ENCODE peak calls at places on chromosomes 6 and 20, in six cellular contexts. I, Z, Y, K, G and S are unnamed samples.

GRCh38 chr6:43093361-43094289 is 17.5 kb downstream of the PTK7 start:
- DNase-seq in Y (no peak), I (no peak), K (no peak), Z (peak; percentile 27), G (peak; percentile 82), S (no peak)

GRCh38 chr6:49526598-49526997 is 23.9 kb upstream of the C6orf141 start:
- DNase-seq in Z (no peak), Y (no peak), G (no peak), K (no peak), I (no peak), S (no peak)

GRCh38 chr6:160462551-160463109 is 114.5 kb downstream of the SLC22A3 start:
- DNase-seq in I (peak; percentile 39), K (no peak), Y (peak; percentile 91), G (peak; percentile 70), Z (no peak), S (peak; percentile 45)

GRCh38 chr6:40042232-40042631 is 108.0 kb upstream of the MOCS1 start:
- DNase-seq in Y (no peak), G (no peak), K (no peak), I (no peak), Z (no peak), S (no peak)

GRCh38 chr20:11274137-11274536 is 600.3 kb upstream of the JAG1 start:
- DNase-seq in I (no peak), K (no peak), G (peak; percentile 72), Z (peak; percentile 44), Y (no peak), S (no peak)

GRCh38 chr6:12137480-12137879 is 125.4 kb downstream of the HIVEP1 start:
- DNase-seq in K (peak; percentile 54), G (no peak), Z (peak; percentile 37), I (no peak), Y (no peak), S (no peak)

GRCh38 chr6:163926642-163927041 is 512.1 kb downstream of the QKI start:
- DNase-seq in G (no peak), K (no peak), Z (no peak), Y (no peak), I (no peak), S (no peak)

GRCh38 chr6:23180504-23181293 is 611.3 kb downstream of the HDGFL1 start:
- DNase-seq in G (no peak), K (peak; percentile 62), Y (no peak), I (no peak), Z (peak; percentile 74), S (no peak)

GRCh38 chr6:37258716-37259115 is 772 bp upstream of the TMEM217 start:
- DNase-seq in Z (no peak), G (no peak), K (no peak), Y (no peak), I (no peak), S (no peak)

GRCh38 chr6:42400031-42400760 is 51.5 kb downstream of the TRERF1 start:
- DNase-seq in G (no peak), I (no peak), K (no peak), Y (no peak), Z (no peak), S (no peak)

GRCh38 chr6:8415305-8415704 is 20.0 kb downstream of the SLC35B3 start:
- DNase-seq in Y (no peak), I (no peak), K (no peak), Z (no peak), G (no peak), S (no peak)

DNA sequence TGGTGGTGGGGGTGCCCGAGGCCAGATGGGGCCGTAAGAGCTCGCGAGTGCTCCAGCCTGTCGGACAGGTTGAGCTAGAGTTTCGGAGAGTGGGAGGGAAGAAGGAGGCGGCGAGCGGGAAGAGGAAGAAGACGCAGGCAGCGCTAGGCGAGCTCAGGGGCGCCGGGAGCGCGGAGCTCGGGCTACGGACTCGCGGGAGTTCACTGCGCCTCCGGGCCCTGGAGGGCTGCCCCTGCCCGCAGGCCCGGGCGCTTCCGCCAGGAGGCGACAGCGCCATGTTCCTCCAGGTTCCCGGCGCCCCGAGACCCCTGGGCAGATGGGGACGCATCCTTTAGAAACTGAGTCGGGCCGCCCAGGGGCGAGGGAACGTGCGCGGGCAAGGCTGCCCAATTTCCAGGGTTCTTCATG is 984 bp downstream of the TFAP2C start:
- DNase-seq in Z (no peak), Y (no peak), G (no peak), I (no peak), K (peak; percentile 79), S (no peak)
- H3K27me3 ChIP-seq in Z (peaks cover 71% of the 10 kb centered on the region), Y (no peaks in the 10 kb centered on the region), G (peaks cover 48% of the 10 kb centered on the region), I (peaks cover 10% of the 10 kb centered on the region), K (peaks cover 100% of the 10 kb centered on the region), S (peaks cover 12% of the 10 kb centered on the region)

DNA sequence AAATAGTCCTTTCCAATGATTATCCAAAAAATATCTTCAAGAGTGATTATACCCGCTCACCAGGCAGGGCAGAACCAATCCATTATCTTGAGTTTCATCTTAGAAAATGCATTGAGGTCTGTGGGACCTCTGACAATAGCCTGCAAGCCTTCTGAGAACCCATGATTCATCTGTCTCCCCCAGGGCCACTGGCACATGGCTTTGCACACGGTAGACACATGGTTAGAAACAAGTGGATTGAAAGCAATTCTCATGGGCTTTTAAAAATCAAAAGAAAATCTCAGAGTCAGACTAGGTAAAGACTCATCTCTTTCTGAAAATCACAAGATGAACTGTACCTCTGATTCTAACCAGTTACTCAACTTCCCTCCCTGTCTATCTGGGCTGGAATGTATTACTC is 15.5 kb downstream of the GNAS-AS1 start:
- DNase-seq in I (no peak), K (no peak), Y (no peak), Z (no peak), G (no peak), S (no peak)
- H3K27me3 ChIP-seq in I (no peaks in the 10 kb centered on the region), K (peaks cover 25% of the 10 kb centered on the region), Y (peaks cover 4% of the 10 kb centered on the region), Z (no peaks in the 10 kb centered on the region), G (no peaks in the 10 kb centered on the region), S (peaks cover 5% of the 10 kb centered on the region)

GRCh38 chr20:64166712-64167615 is 2.7 kb downstream of the MYT1 start:
- DNase-seq in G (no peak), I (no peak), Y (no peak), K (no peak), Z (no peak), S (no peak)

GRCh38 chr20:64167676-64168075 is 3.4 kb downstream of the MYT1 start:
- DNase-seq in Z (no peak), I (no peak), K (no peak), G (no peak), Y (no peak), S (no peak)

GRCh38 chr20:64168381-64169088 is 4.3 kb downstream of the MYT1 start:
- DNase-seq in G (no peak), Y (no peak), I (no peak), Z (no peak), K (no peak), S (no peak)

GRCh38 chr20:64171211-64171610 is 7.0 kb downstream of the MYT1 start:
- DNase-seq in Y (no peak), Z (no peak), I (no peak), G (no peak), K (no peak), S (no peak)

DNA sequence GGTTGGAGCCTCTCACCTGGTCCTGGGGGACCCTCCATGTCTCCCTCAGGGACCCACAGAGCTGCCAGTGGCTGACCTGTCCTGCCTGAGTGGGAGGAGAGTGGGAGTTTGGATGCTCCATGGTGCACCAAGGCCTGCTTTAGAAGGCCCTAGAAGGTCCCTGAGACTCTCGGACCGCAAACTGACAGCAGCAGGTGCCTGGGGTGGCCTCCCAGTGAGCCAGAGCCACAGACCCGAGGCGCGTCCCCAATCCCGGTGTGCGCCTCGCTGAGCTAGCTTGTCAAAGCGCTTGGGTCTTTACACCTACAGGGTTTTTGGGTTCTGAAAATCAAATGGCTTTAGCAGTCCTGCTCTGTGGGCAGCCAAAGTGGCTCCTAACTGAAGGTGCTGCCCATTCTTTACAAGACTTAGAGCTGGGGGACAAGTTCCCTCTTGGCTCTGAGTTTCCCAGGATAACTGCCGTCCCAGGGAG is 4.9 kb downstream of the MYT1 start:
- DNase-seq in G (no peak), Y (no peak), K (no peak), I (no peak), Z (no peak), S (no peak)
- H3K27me3 ChIP-seq in G (no peaks in the 10 kb centered on the region), Y (no peaks in the 10 kb centered on the region), K (peaks cover 81% of the 10 kb centered on the region), I (peaks cover 4% of the 10 kb centered on the region), Z (peaks cover 5% of the 10 kb centered on the region), S (peaks cover 4% of the 10 kb centered on the region)

DNA sequence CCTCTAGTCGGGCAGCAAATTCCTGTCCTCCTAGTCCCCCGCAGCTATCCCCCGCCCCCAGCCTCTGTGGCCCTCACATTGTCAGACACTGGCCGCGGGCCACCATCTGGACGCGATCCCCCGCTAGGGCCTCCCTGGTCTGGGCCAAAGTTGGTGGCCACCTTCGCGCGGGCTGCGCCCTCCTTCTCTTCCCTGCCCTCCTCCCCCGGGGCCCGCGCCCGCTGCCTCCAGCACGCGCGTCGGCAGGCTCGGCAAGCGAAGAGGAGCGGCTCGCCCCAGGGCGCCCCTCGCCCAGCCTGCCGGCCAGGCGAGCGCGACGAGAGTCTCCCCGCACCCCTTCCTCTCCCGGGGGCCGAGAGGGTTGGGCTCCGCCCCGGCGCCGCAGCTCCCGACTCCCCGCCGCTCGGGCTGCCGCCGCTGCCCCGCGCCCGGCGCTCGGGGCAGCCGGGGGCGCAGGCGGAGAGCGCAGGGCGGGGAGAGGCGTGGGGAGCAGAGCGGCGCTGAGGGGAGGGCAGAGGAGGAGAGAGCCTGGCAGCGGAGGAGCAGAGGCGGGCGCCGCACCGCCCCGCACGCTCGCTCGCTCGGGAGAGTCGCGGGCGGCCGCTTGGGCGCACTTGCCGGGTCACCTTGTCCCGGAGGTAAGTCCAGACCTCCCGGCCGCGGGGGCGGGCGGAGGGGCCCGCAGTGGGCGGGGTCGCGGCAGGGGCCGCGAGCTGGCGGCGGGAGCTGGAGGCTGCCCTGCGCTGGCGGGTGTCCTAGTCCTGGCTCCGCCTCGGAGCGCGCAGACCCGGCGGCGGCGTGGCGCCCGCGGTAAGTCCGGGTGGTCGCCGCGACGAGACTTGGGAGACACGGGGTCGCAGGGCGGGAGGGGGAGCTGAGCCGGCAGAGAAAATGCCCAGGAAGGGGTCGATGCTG is at the start of gene SYNDIG1:
- DNase-seq in K (no peak), G (no peak), I (no peak), Y (no peak), Z (peak; percentile 38), S (no peak)
- H3K27me3 ChIP-seq in K (peaks cover 97% of the 10 kb centered on the region), G (peaks cover 10% of the 10 kb centered on the region), I (peaks cover 12% of the 10 kb centered on the region), Y (no peaks in the 10 kb centered on the region), Z (no peaks in the 10 kb centered on the region), S (peaks cover 19% of the 10 kb centered on the region)

GRCh38 chr20:60191014-60191413 is 232.8 kb downstream of the CDH26 start:
- DNase-seq in G (no peak), Y (no peak), I (no peak), Z (no peak), K (no peak), S (no peak)
- H3K27me3 ChIP-seq in G (no peaks in the 10 kb centered on the region), Y (no peaks in the 10 kb centered on the region), I (no peaks in the 10 kb centered on the region), Z (no peaks in the 10 kb centered on the region), K (no peaks in the 10 kb centered on the region), S (no peaks in the 10 kb centered on the region)

GRCh38 chr20:62475819-62476073 is at the start of gene GATA5:
- DNase-seq in Y (no peak), G (no peak), I (no peak), K (no peak), Z (no peak), S (no peak)
- H3K27me3 ChIP-seq in Y (no peaks in the 10 kb centered on the region), G (no peaks in the 10 kb centered on the region), I (peaks cover 14% of the 10 kb centered on the region), K (peaks cover 97% of the 10 kb centered on the region), Z (peaks cover 49% of the 10 kb centered on the region), S (peaks cover 23% of the 10 kb centered on the region)

DNA sequence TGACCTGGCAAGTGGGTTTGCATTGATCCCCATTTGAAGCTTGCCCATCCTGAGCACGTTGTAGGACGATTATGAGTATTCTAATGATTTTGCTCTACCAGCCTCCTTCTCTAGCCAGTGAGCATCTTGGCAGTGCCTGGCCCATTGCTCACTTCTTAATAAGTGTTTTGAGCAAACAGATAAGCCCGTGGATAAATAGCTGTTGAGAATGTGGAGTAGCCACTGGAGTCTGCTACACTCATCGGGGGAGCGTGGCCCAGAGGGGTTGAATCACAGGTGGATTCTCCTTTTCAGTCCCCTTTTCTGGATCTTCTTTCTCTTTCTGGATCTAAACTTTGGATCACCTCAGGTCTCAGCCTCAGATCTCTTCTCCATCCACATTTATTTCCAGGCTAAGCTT is 15.9 kb upstream of the EDN3 start:
- DNase-seq in I (no peak), Z (no peak), Y (no peak), G (no peak), K (no peak), S (no peak)
- H3K27me3 ChIP-seq in I (no peaks in the 10 kb centered on the region), Z (no peaks in the 10 kb centered on the region), Y (no peaks in the 10 kb centered on the region), G (no peaks in the 10 kb centered on the region), K (no peaks in the 10 kb centered on the region), S (no peaks in the 10 kb centered on the region)